ENCODE peak calls at places on chromosomes 12 and 14, in five cellular contexts. E is naive thymus-derived CD4-positive, alpha-beta T cell; Z is CD8-positive, alpha-beta T cell; D is GM23248; I is CD4-positive, CD25-positive, alpha-beta regulatory T cell. F is an unnamed sample.

GRCh38 chr12:75526655-75527511 is 15.5 kb upstream of the KRR1 start:
- DNase-seq in E (peak; percentile 26), Z (no peak), D (peak; percentile 72), I (no peak), F (peak; percentile 71)

GRCh38 chr12:27498761-27499160 is 25.2 kb upstream of the PPFIBP1 start:
- DNase-seq in E (no peak), Z (no peak), D (no peak), I (no peak), F (no peak)

GRCh38 chr12:127292736-127293135 is 974.2 kb upstream of the TMEM132C start:
- DNase-seq in E (no peak), Z (no peak), D (no peak), I (no peak), F (no peak)

GRCh38 chr14:39682563-39682962 is 250.3 kb upstream of the FBXO33 start:
- DNase-seq in E (no peak), Z (no peak), D (no peak), I (no peak), F (no peak)

GRCh38 chr12:26798013-26798412 is 35.0 kb downstream of the ITPR2 start:
- DNase-seq in E (no peak), Z (no peak), D (no peak), I (no peak), F (no peak)

GRCh38 chr14:81516941-81517797 is 16.5 kb downstream of the SEL1L start:
- DNase-seq in E (no peak), Z (no peak), D (peak; percentile 63), I (no peak), F (no peak)

GRCh38 chr12:52291267-52291935 is at the start of gene KRT81:
- DNase-seq in E (no peak), Z (no peak), D (no peak), I (no peak), F (no peak)

GRCh38 chr12:24360907-24361306 is 411.4 kb upstream of the SOX5 start:
- DNase-seq in E (no peak), Z (no peak), D (no peak), I (no peak), F (no peak)

GRCh38 chr12:24025153-24025798 is 75.8 kb upstream of the SOX5 start:
- DNase-seq in E (no peak), Z (no peak), D (no peak), I (no peak), F (peak; percentile 33)

GRCh38 chr14:101604935-101605767 is 43.9 kb downstream of the DIO3 start:
- DNase-seq in E (no peak), Z (no peak), D (no peak), I (no peak), F (no peak)

GRCh38 chr12:9083793-9084192 is 31.9 kb downstream of the A2M start:
- DNase-seq in E (no peak), Z (no peak), D (no peak), I (no peak), F (no peak)

GRCh38 chr12:34406996-34407300 is 384.7 kb downstream of the ALG10 start:
- DNase-seq in E (peak; percentile 1), Z (no peak), D (no peak), I (no peak), F (no peak)

GRCh38 chr14:70972107-70972976 is 65.1 kb downstream of the PCNX1 start:
- DNase-seq in E (peak; percentile 74), Z (peak; percentile 65), D (peak; percentile 82), I (peak; percentile 74), F (peak; percentile 87)

GRCh38 chr12:19431407-19432308 is 7.6 kb upstream of the AEBP2 start:
- DNase-seq in E (peak; percentile 50), Z (no peak), D (peak; percentile 85), I (no peak), F (peak; percentile 93)

GRCh38 chr14:54299393-54300363 is 97.1 kb upstream of the CDKN3 start:
- DNase-seq in E (no peak), Z (no peak), D (no peak), I (no peak), F (no peak)

GRCh38 chr14:97053941-97054340 is 256.8 kb downstream of the VRK1 start:
- DNase-seq in E (no peak), Z (no peak), D (no peak), I (no peak), F (no peak)

GRCh38 chr12:51953011-51953568 is 1.6 kb downstream of the ACVR1B start:
- DNase-seq in E (no peak), Z (no peak), D (no peak), I (no peak), F (peak; percentile 21)

GRCh38 chr14:87252103-87252502 is 740.9 kb downstream of the GALC start:
- DNase-seq in E (no peak), Z (no peak), D (no peak), I (no peak), F (no peak)

GRCh38 chr12:26195250-26195640 is at the start of gene SSPN:
- DNase-seq in E (no peak), Z (no peak), D (peak; percentile 64), I (no peak), F (no peak)

GRCh38 chr12:47590771-47591368 is 115.0 kb downstream of the RPAP3 start:
- DNase-seq in E (no peak), Z (no peak), D (peak; percentile 17), I (no peak), F (no peak)

GRCh38 chr14:91252901-91253794 is 8.6 kb upstream of the GPR68 start:
- DNase-seq in E (peak; percentile 74), Z (no peak), D (peak; percentile 70), I (peak; percentile 53), F (no peak)

GRCh38 chr12:102691773-102692555 is 211.6 kb upstream of the IGF1 start:
- DNase-seq in E (no peak), Z (no peak), D (no peak), I (no peak), F (no peak)

GRCh38 chr12:96719671-96720362 is 187.2 kb upstream of the NEDD1 start:
- DNase-seq in E (no peak), Z (no peak), D (peak; percentile 47), I (no peak), F (no peak)

GRCh38 chr14:59356298-59356697 is 108.9 kb downstream of the GPR135 start:
- DNase-seq in E (no peak), Z (no peak), D (no peak), I (no peak), F (no peak)

GRCh38 chr12:119704065-119704747 is 36.3 kb downstream of the PRKAB1 start:
- DNase-seq in E (no peak), Z (no peak), D (peak; percentile 66), I (no peak), F (no peak)

GRCh38 chr12:44000309-44000952 is 164.6 kb downstream of the TMEM117 start:
- DNase-seq in E (no peak), Z (no peak), D (peak; percentile 80), I (no peak), F (peak; percentile 66)

GRCh38 chr12:101670007-101670671 is 27.3 kb upstream of the CHPT1 start:
- DNase-seq in E (no peak), Z (peak; percentile 6), D (peak; percentile 54), I (no peak), F (peak; percentile 51)

GRCh38 chr12:74897425-74898211 is 312.0 kb downstream of the KCNC2 start:
- DNase-seq in E (no peak), Z (no peak), D (no peak), I (no peak), F (no peak)

DNA sequence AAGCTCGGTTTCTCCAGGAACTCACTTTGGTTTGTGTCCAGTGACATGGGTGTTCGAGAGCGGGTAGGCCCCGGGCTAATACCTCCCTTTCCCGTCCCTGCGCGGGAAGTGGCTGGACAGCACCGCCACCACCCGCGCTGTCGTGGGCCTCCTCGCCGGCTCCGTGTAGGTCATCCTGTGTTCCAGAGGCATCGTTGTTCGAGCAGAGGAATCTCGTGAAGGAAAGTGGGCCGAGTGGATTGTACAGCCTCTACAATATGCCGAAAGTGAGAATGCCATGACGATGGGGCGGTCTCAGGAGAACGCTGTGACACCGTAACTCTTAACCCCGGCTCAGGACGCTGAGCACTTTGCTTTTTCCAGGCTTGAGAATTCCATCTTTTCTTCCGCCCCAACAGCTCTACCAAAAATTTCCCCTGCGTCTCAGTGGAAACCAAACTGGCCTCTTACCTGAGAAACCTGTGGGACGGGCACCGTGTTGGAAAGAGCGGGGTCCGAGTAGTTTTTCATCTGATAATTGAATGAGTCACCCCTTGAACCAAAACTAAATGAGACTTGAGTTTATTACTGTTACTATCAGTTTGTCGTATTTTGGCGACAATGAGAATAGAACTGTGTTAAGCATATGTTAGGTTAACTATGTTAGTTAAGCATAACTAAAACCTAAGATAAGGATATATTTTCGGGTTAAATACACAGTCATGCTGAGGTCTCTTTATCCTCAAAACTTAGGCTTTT is 510 bp downstream of the EIF2S1 start:
- DNase-seq in E (no peak), Z (no peak), D (no peak), I (no peak), F (no peak)
- H3K4me1 ChIP-seq in E (peaks cover 24% of the 10 kb centered on the region), Z (peaks cover 30% of the 10 kb centered on the region), D (peaks cover 53% of the 10 kb centered on the region), I (peaks cover 56% of the 10 kb centered on the region), F (peaks cover 31% of the 10 kb centered on the region)

DNA sequence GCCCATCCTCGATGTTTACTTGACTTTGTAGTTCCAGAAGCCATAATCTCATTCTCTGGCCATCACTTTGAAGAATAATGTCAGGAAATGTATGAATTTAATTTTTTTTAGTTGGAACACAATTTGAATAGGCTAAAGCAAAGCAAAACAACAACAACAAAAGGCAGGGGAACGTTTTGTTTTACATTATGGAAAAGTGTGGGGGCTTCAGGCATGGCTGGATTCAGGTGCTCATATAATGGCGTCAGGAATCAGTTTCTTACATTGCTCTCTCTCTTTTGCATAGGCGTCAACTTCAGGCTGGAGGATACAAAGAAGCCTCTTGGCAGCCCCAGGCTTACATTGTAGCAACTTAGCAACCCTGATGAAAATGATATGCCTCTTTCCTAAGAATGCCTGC is 13.1 kb upstream of the RPH3A start:
- DNase-seq in E (no peak), Z (no peak), D (no peak), I (no peak), F (no peak)
- H3K27me3 ChIP-seq in E (no peaks in the 10 kb centered on the region), Z (no peaks in the 10 kb centered on the region), D (no peaks in the 10 kb centered on the region), I (peaks cover 11% of the 10 kb centered on the region), F (peaks cover 14% of the 10 kb centered on the region)

GRCh38 chr14:68998062-68998461 is 19.0 kb upstream of the ACTN1 start:
- DNase-seq in E (no peak), Z (no peak), D (no peak), I (no peak), F (no peak)

GRCh38 chr14:68994056-68994455 is 15.0 kb upstream of the ACTN1 start:
- DNase-seq in E (no peak), Z (no peak), D (no peak), I (no peak), F (no peak)

GRCh38 chr14:69001375-69001774 is 22.3 kb upstream of the ACTN1 start:
- DNase-seq in E (no peak), Z (no peak), D (no peak), I (no peak), F (no peak)

GRCh38 chr14:68995731-68996130 is 16.6 kb upstream of the ACTN1 start:
- DNase-seq in E (no peak), Z (no peak), D (no peak), I (no peak), F (no peak)
- H3K4me3 ChIP-seq in E (no peak overlapping the region), Z (no peak overlapping the region), D (no peak overlapping the region), I (no peak overlapping the region), F (no peak overlapping the region)

DNA sequence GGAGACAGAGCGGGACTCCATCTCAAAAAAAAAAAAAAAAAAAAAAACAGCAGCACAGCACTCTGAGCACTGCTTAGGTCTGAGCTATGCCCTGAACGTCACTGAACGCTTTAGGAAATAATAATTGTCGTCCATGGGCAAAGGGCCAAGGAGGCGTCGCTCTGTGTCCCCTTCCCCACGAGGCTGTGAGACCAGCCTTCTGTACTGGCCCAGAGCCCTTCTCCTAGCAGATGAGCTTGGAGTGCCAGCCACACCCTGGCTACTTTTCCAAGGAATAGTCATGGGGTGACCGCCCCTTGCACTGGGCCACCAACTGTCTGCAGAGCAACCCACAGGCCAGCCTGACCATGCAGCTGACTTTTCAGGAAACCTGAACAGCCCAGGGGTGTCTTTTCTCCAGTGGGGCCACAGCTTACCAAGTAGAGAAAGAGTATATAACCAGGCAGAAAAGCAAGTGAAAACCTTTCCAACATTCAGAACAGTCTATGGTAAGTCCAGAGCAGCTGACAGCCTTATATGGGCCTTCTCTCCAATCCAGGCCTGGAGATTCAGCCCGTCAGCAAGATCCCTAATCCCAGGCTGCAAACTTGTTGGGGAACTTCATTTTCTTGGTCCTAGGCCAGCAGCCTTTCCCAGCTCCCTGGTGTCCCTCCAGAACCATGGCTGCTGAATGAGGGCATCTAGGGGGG is 28.5 kb downstream of the CD9 start:
- DNase-seq in E (no peak), Z (no peak), D (peak; percentile 38), I (no peak), F (no peak)
- H3K4me1 ChIP-seq in E (peaks cover 21% of the 10 kb centered on the region), Z (peaks cover 33% of the 10 kb centered on the region), D (peaks cover 46% of the 10 kb centered on the region), I (peaks cover 23% of the 10 kb centered on the region), F (no peaks in the 10 kb centered on the region)